ENCODE peak calls at places on chromosomes 6 and 20, in ten cellular contexts. A, M, J, H, G, I, B, O, Z and U are unnamed samples.

GRCh38 chr20:19659468-19659867 is 98.6 kb upstream of the RIN2 start:
- DNase-seq in A (no peak), M (no peak), J (no peak), H (no peak), G (no peak), I (no peak), B (no peak), O (no peak), Z (no peak), U (peak)

GRCh38 chr20:3741846-3742458 is 9.5 kb downstream of the HSPA12B start:
- DNase-seq in A (no peak), M (no peak), J (no peak), H (no peak), G (no peak), I (no peak), B (no peak), O (no peak), Z (no peak), U (no peak)

GRCh38 chr6:168130683-168131371 is 51.8 kb upstream of the FRMD1 start:
- DNase-seq in A (peak), M (no peak), J (no peak), H (no peak), G (no peak), I (no peak), B (no peak), O (no peak), Z (no peak), U (no peak)

GRCh38 chr6:153272201-153272980 is 141.3 kb upstream of the RGS17 start:
- DNase-seq in A (no peak), M (no peak), J (no peak), H (no peak), G (no peak), I (no peak), B (no peak), O (no peak), Z (no peak), U (no peak)

GRCh38 chr6:159933077-159933476 is 35.8 kb upstream of the IGF2R start:
- DNase-seq in A (no peak), M (no peak), J (no peak), H (no peak), G (no peak), I (no peak), B (no peak), O (no peak), Z (peak), U (no peak)

GRCh38 chr6:121932071-121933009 is 467.1 kb upstream of the HSF2 start:
- DNase-seq in A (no peak), M (no peak), J (peak), H (peak), G (no peak), I (no peak), B (peak), O (peak), Z (peak), U (no peak)

GRCh38 chr6:37239511-37239910 is 18.1 kb upstream of the TBC1D22B start:
- DNase-seq in A (no peak), M (no peak), J (no peak), H (no peak), G (no peak), I (no peak), B (no peak), O (no peak), Z (peak), U (no peak)

GRCh38 chr6:163327165-163327880 is 87.2 kb upstream of the QKI start:
- DNase-seq in A (no peak), M (no peak), J (no peak), H (no peak), G (no peak), I (no peak), B (no peak), O (no peak), Z (no peak), U (no peak)

GRCh38 chr20:16526433-16527380 is 46.5 kb downstream of the KIF16B start:
- DNase-seq in A (no peak), M (no peak), J (no peak), H (peak), G (no peak), I (no peak), B (no peak), O (no peak), Z (peak), U (no peak)

GRCh38 chr6:36605102-36605501 is 10.9 kb downstream of the SRSF3 start:
- DNase-seq in A (no peak), M (no peak), J (no peak), H (no peak), G (no peak), I (no peak), B (no peak), O (no peak), Z (no peak), U (no peak)

GRCh38 chr6:100346828-100347227 is 117.9 kb downstream of the SIM1 start:
- DNase-seq in A (no peak), M (no peak), J (no peak), H (no peak), G (no peak), I (no peak), B (no peak), O (no peak), Z (peak), U (no peak)

DNA sequence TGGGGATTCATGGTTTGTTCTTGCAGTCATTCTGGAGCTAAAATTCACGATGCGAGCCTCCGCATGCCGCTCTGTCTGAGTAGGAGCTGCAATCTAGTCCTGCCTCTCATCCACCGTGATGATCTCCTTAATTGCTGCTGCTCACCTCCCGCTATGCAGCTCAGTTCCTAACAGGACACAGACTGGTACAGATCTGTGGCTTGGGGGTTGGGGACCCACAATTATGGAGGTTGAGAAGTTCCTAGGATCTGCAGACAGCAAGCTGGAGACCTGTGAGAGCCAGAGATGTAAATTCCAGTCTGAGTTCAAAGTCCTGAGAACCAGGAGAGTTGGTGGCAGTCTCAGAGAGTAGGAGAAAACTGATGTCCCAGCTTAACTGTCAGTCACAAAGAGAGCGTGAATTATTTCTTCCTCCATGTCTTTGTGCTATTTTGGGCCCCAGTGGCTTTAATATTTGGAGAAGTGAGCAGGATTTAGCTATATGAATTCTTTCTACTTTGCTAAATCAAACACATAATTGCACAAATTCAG is 378.7 kb upstream of the MAN1A1 start:
- DNase-seq in A (no peak), M (no peak), J (no peak), H (no peak), G (no peak), I (no peak), B (no peak), O (peak), Z (no peak), U (peak)
- H3K4me3 ChIP-seq in A (no peak), M (no peak), J (no peak), H (no peak), G (no peak), I (no peak), B (no peak), O (peak), Z (no peak), U (no peak)

DNA sequence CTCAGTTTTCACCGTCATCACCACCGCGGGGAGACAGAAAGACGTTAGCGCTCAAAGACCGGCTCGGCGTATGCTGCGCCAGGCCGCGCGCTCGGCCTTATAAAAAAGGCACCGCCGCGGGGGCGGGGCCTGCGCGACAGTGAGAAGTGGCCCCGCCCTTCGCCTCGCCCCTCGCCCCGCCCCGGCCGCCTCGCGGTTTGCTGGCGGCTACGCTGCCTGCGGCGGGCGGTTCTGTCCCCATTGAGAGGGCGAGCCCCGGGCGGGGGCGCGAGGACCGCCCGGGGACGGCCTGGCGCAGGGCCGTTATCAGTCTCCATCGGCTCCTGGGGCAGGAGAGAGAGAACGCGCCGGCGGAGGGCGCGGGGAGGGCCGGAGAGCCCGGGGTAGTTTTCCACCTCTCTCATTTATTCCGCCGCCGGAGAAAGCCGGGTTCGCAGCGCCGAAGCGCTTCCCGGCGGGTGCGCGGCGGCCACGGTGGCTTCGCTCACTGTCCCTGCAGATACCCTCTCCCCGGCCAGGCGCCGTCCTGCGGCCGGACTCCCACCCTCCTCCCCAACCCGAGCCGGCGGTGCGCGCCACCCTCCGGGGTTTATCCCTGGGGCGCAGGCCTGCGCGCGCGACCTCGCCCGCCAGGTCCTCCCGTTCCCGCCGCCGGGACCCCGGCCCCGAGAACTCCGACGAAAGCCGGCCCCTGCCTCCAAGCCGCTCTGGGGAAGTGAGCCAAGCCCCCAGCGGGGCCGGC is 122.5 kb upstream of the SLC2A12 start:
- DNase-seq in A (peak), M (peak), J (peak), H (peak), G (peak), I (peak), B (peak), O (peak), Z (peak), U (peak)
- TF ChIP-seq POLR2A in A (peak), M (peak), J (peak), H (peak), G (peak), I (peak), B (no peak), O (peak), Z (peak), U (peak)

DNA sequence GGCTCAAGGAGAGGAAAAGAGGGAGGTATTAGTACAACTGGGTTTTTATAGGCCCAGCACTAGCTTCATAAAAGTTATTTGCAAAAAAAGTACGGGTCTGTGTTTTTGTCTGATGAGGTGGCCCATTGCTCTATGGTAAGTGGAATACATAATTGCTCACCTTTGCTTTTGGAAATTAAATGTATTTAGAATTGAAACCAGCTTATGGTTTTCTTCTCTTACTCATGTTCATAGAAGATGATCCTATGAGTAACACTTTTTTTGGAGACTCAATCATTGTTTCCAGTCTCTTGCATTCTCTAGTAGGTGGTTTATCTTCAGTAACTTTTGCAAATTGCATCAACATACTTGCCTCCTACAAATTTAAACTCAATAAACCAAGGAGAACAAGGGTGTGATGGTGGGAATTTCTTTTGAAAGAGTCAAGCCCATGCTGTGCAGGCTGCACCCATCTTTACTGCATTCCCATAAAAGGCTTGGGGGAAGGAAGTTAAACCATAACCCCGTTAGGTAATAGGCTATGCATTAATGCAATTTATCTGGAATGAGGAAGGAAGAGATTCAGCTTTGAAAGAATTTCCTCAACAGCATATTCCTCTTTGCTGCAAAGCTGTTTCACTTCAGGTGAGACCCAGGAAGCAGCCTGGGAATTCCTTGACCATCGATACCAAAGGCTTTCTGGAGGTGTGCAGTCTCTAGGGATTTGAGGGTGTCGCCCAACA is 48.5 kb upstream of the EDN1 start:
- DNase-seq in A (no peak), M (no peak), J (no peak), H (no peak), G (no peak), I (no peak), B (no peak), O (no peak), Z (no peak), U (no peak)
- H3K4me3 ChIP-seq in A (no peak), M (no peak), J (no peak), H (no peak), G (no peak), I (no peak), B (no peak), O (no peak), Z (no peak), U (no peak)

GRCh38 chr20:44028341-44028715 is 113.7 kb downstream of the TOX2 start:
- DNase-seq in A (no peak), M (no peak), J (no peak), H (no peak), G (no peak), I (no peak), B (no peak), O (no peak), Z (peak), U (no peak)

GRCh38 chr20:44030394-44030793 is 115.7 kb downstream of the TOX2 start:
- DNase-seq in A (no peak), M (no peak), J (no peak), H (no peak), G (no peak), I (no peak), B (no peak), O (no peak), Z (no peak), U (no peak)

GRCh38 chr20:44029848-44030230 is 115.2 kb downstream of the TOX2 start:
- DNase-seq in A (no peak), M (no peak), J (no peak), H (no peak), G (no peak), I (no peak), B (no peak), O (no peak), Z (no peak), U (no peak)

GRCh38 chr20:44027686-44028340 is 113.2 kb downstream of the TOX2 start:
- DNase-seq in A (no peak), M (no peak), J (no peak), H (no peak), G (no peak), I (no peak), B (no peak), O (no peak), Z (no peak), U (no peak)

GRCh38 chr20:44028868-44029847 is 114.5 kb downstream of the TOX2 start:
- DNase-seq in A (no peak), M (no peak), J (no peak), H (no peak), G (no peak), I (no peak), B (no peak), O (no peak), Z (no peak), U (no peak)
- TF ChIP-seq POLR2A in A (no peak), M (no peak), J (no peak), H (no peak), G (no peak), I (no peak), B (no peak), O (no peak), Z (no peak), U (no peak)

GRCh38 chr20:1001116-1001515 is 995 bp downstream of the RSPO4 start:
- DNase-seq in A (no peak), M (no peak), J (no peak), H (no peak), G (no peak), I (no peak), B (no peak), O (no peak), Z (no peak), U (no peak)

GRCh38 chr20:1001981-1002681 is at the start of gene RSPO4:
- DNase-seq in A (no peak), M (no peak), J (no peak), H (no peak), G (no peak), I (no peak), B (no peak), O (no peak), Z (no peak), U (no peak)

GRCh38 chr20:1005452-1006027 is 3.4 kb upstream of the RSPO4 start:
- DNase-seq in A (no peak), M (no peak), J (no peak), H (no peak), G (no peak), I (peak), B (no peak), O (peak), Z (peak), U (peak)

GRCh38 chr20:1003920-1004697 is 2.0 kb upstream of the RSPO4 start:
- DNase-seq in A (no peak), M (no peak), J (no peak), H (no peak), G (no peak), I (no peak), B (no peak), O (peak), Z (no peak), U (no peak)

GRCh38 chr20:1002682-1003561 is 811 bp upstream of the RSPO4 start:
- DNase-seq in A (no peak), M (no peak), J (no peak), H (no peak), G (no peak), I (no peak), B (no peak), O (no peak), Z (no peak), U (no peak)
- H3K4me3 ChIP-seq in A (no peak), M (no peak), J (no peak), H (no peak), G (no peak), I (peak), B (no peak), O (no peak), Z (no peak), U (no peak)

GRCh38 chr20:32820000-32820697 is 395 bp downstream of the MAPRE1 start:
- DNase-seq in A (no peak), M (peak), J (peak), H (no peak), G (peak), I (peak), B (no peak), O (peak), Z (peak), U (peak)
- TF ChIP-seq POLR2A in A (no peak), M (peak), J (no peak), H (peak), G (peak), I (peak), B (no peak), O (peak), Z (peak), U (peak)

GRCh38 chr6:161009991-161010390 is 18.4 kb downstream of the MAP3K4 start:
- DNase-seq in A (no peak), M (no peak), J (no peak), H (no peak), G (no peak), I (no peak), B (no peak), O (no peak), Z (no peak), U (no peak)
- H3K4me3 ChIP-seq in A (no peak), M (no peak), J (no peak), H (no peak), G (no peak), I (no peak), B (no peak), O (no peak), Z (no peak), U (no peak)

DNA sequence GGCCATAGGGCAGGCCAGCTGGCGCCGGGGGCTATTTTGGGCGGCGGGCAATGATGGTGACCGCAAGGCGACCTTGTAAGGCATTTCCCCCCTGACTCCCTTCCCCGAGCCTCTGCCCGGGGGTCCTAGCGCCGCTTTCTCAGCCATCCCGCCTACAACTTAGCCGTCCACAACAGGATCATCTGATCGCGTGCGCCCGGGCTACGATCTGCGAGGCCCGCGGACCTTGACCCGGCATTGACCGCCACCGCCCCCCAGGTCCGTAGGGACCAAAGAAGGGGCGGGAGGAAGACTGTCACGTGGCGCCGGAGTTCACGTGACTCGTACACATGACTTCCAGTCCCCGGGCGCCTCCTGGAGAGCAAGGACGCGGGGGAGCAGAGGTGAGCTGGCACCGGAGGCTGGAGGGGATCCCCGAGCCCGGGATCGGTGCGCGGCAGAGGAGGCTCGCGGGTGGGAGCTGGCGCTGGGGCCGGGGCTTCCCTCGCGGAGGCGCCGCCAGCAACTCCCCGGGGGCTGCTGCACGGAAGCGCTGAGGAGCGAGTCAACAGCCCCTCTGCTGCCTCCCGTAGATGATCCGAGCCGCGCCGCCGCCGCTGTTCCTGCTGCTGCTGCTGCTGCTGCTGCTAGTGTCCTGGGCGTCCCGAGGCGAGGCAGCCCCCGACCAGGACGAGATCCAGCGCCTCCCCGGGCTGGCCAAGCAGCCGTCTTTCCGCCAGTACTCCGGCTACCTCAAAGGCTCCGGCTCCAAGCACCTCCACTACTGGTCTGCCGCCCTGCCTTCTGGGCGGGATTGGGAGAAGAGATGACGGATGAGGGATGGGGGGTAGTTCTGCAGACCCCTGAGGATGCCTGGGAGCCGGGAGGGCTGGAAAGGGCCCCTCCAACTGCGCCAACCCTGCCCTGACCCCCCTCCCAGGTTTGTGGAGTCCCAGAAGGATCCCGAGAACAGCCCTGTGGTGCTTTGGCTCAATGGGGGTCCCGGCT is at the start of the genes CTSA and NEURL2:
- DNase-seq in A (no peak), M (peak), J (peak), H (peak), G (peak), I (peak), B (peak), O (peak), Z (peak), U (peak)
- TF ChIP-seq POLR2A in A (no peak), M (peak), J (no peak), H (peak), G (peak), I (no peak), B (no peak), O (peak), Z (no peak), U (peak)

DNA sequence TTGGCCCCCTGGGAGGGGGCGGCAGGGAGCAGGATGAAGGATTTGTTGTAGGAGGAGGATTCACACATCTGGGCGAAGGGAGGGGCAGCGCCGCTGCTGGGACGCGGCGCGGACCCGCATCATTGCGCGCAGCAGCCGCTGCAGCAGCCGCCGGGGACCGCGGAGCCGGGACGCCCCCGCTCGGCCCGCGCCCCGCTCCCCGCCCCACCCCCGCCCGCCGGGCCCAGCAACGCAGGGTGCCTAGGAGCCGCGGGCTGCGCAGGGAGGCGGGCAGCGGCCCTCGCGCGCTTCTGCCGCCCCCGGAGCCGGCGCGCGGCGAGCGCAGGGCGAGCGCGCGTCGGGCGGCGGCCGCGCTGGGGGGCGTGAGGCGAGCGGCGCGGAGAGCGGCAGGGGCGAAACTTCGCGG is 206 bp upstream of the NKAIN2 start:
- DNase-seq in A (no peak), M (no peak), J (no peak), H (no peak), G (no peak), I (no peak), B (no peak), O (no peak), Z (no peak), U (no peak)
- H3K4me3 ChIP-seq in A (peak), M (peak), J (peak), H (peak), G (peak), I (peak), B (peak), O (peak), Z (peak), U (peak)